ENCODE peak calls at places on chromosomes 7 and 10, in four cellular contexts. S, P, I and A are unnamed samples.
A peak's percentile ranks its signal among the peaks of the same experiment; 100 is the strongest.

GRCh38 chr7:128827971-128828711 is 2.1 kb upstream of the FLNC start:
- DNase-seq in S (peak; percentile 91), I (peak; percentile 77), P (peak; percentile 79), A (no peak)

GRCh38 chr10:45404087-45404769 is 30.2 kb downstream of the ALOX5 start:
- DNase-seq in P (no peak), S (no peak), I (no peak), A (no peak)

GRCh38 chr7:46169384-46169755 is 248.3 kb upstream of the IGFBP3 start:
- DNase-seq in P (no peak), S (no peak), I (no peak), A (no peak)

GRCh38 chr7:73429218-73429617 is 4.4 kb upstream of the FZD9 start:
- DNase-seq in P (no peak), S (no peak), I (peak; percentile 34), A (no peak)

GRCh38 chr7:95687759-95688343 is 84.5 kb upstream of the DYNC1I1 start:
- DNase-seq in P (peak; percentile 17), S (no peak), I (peak; percentile 65), A (no peak)

GRCh38 chr10:80186364-80187012 is 18.8 kb downstream of the ANXA11 start:
- DNase-seq in S (peak; percentile 81), I (no peak), P (no peak), A (no peak)

GRCh38 chr7:26760499-26760898 is 103.9 kb downstream of the SKAP2 start:
- DNase-seq in S (no peak), P (no peak), I (no peak), A (no peak)

GRCh38 chr7:111470898-111471297 is 91.4 kb downstream of the IMMP2L start:
- DNase-seq in S (no peak), I (no peak), P (no peak), A (no peak)

GRCh38 chr10:5943536-5943935 is 33.8 kb downstream of the IL15RA start:
- DNase-seq in I (peak; percentile 73), P (peak; percentile 61), S (peak; percentile 79), A (no peak)

GRCh38 chr7:124783271-124783670 is 17.7 kb upstream of the GPR37 start:
- DNase-seq in P (no peak), I (no peak), S (no peak), A (no peak)

GRCh38 chr7:45985902-45986301 is 64.8 kb upstream of the IGFBP3 start:
- DNase-seq in S (no peak), P (no peak), I (peak; percentile 48), A (peak; percentile 31)

GRCh38 chr10:6912424-6912823 is 332.3 kb upstream of the PRKCQ start:
- DNase-seq in I (peak; percentile 69), S (peak; percentile 32), P (no peak), A (no peak)

GRCh38 chr7:1532456-1533254 is 2.2 kb downstream of the MAFK start:
- DNase-seq in S (peak; percentile 83), I (peak; percentile 91), P (peak; percentile 88), A (peak; percentile 77)

GRCh38 chr7:135710417-135711138 is 17.4 kb downstream of the SLC13A4 start:
- DNase-seq in S (no peak), P (no peak), I (no peak), A (no peak)

GRCh38 chr7:139562491-139562890 is 39.0 kb downstream of the CLEC2L start:
- DNase-seq in S (no peak), I (no peak), P (no peak), A (no peak)

GRCh38 chr10:60048146-60048545 is 141.8 kb upstream of the CCDC6 start:
- DNase-seq in P (no peak), I (peak; percentile 61), S (no peak), A (peak; percentile 14)

GRCh38 chr10:24209421-24209770 is 458 bp downstream of the KIAA1217 start:
- DNase-seq in P (no peak), S (no peak), I (peak; percentile 28), A (peak; percentile 15)

GRCh38 chr7:51860305-51860704 is 543.7 kb upstream of the COBL start:
- DNase-seq in P (no peak), S (no peak), I (no peak), A (no peak)

GRCh38 chr7:151000886-151001495 is 10.2 kb downstream of the NOS3 start:
- DNase-seq in I (no peak), P (no peak), S (no peak), A (no peak)

GRCh38 chr7:45680776-45681175 is 106.6 kb downstream of the ADCY1 start:
- DNase-seq in S (no peak), I (no peak), P (no peak), A (no peak)

GRCh38 chr10:114288424-114289095 is 49.5 kb downstream of the VWA2 start:
- DNase-seq in S (no peak), I (no peak), P (no peak), A (no peak)

GRCh38 chr7:122975341-122975740 is 20.2 kb downstream of the TAS2R16 start:
- DNase-seq in S (no peak), P (no peak), I (peak; percentile 11), A (no peak)

GRCh38 chr10:13891542-13892431 is 305.0 kb downstream of the PRPF18 start:
- DNase-seq in P (no peak), I (peak; percentile 33), S (peak; percentile 40), A (no peak)

GRCh38 chr10:101749511-101750016 is 26.4 kb downstream of the FGF8 start:
- DNase-seq in P (no peak), I (no peak), S (no peak), A (no peak)

GRCh38 chr10:93150289-93150688 is 76.6 kb downstream of the CYP26A1 start:
- DNase-seq in P (no peak), I (no peak), S (no peak), A (no peak)

GRCh38 chr10:9635691-9636090 is 1382.0 kb upstream of the CELF2 start:
- DNase-seq in P (no peak), S (no peak), I (peak; percentile 3), A (no peak)

GRCh38 chr10:132713421-132714095 is 72.4 kb downstream of the NKX6-2 start:
- DNase-seq in I (no peak), P (no peak), S (peak; percentile 28), A (no peak)

GRCh38 chr10:93481213-93481930 is 762 bp downstream of the MYOF start:
- DNase-seq in P (no peak), I (peak; percentile 44), S (no peak), A (no peak)

GRCh38 chr7:85479918-85480658 is 293.2 kb upstream of the SEMA3D start:
- DNase-seq in I (peak; percentile 67), S (no peak), P (no peak), A (peak; percentile 71)

GRCh38 chr7:7569113-7569527 is 2.4 kb downstream of the MIOS start:
- DNase-seq in S (no peak), P (no peak), I (no peak), A (no peak)

GRCh38 chr10:30098624-30099023 is 39.2 kb upstream of the JCAD start:
- DNase-seq in P (no peak), I (peak; percentile 64), S (no peak), A (peak; percentile 84)

GRCh38 chr7:130154501-130155317 is 50.5 kb downstream of the TMEM209 start:
- DNase-seq in S (no peak), P (no peak), I (no peak), A (no peak)
- TF ChIP-seq CTCF in S (peak; percentile 7), P (peak; percentile 6), I (peak; percentile 20), A (peak; percentile 58)

GRCh38 chr7:77536017-77536412 is 1.1 kb upstream of the PTPN12 start:
- DNase-seq in I (no peak), S (no peak), P (no peak), A (no peak)

GRCh38 chr7:77536413-77537135 is 521 bp upstream of the PTPN12 start:
- DNase-seq in I (peak; percentile 98), P (peak; percentile 97), S (peak; percentile 98), A (peak; percentile 66)

GRCh38 chr7:77537595-77538185 is 595 bp downstream of the PTPN12 start:
- DNase-seq in I (peak; percentile 34), P (peak; percentile 47), S (peak; percentile 54), A (no peak)

GRCh38 chr7:77538186-77538907 is 1.3 kb downstream of the PTPN12 start:
- DNase-seq in P (peak; percentile 91), I (peak; percentile 96), S (peak; percentile 94), A (peak; percentile 87)

GRCh38 chr7:77537136-77537594 is at the start of gene PTPN12:
- DNase-seq in S (no peak), P (no peak), I (no peak), A (peak; percentile 6)
- H3K4me3 ChIP-seq in S (peak within 1 kb of the TSS; percentile 98), P (peak within 1 kb of the TSS; percentile 89), I (peak within 1 kb of the TSS; percentile 79), A (peak within 1 kb of the TSS; percentile 91)

GRCh38 chr10:12470719-12471118 is 121.4 kb downstream of the CAMK1D start:
- DNase-seq in I (no peak), S (no peak), P (no peak), A (no peak)

GRCh38 chr10:12474727-12475414 is 125.5 kb downstream of the CAMK1D start:
- DNase-seq in I (no peak), S (no peak), P (no peak), A (no peak)

GRCh38 chr10:12476661-12477060 is 127.3 kb downstream of the CAMK1D start:
- DNase-seq in I (no peak), P (no peak), S (no peak), A (no peak)

GRCh38 chr10:12471135-12471534 is 121.8 kb downstream of the CAMK1D start:
- DNase-seq in P (no peak), S (no peak), I (no peak), A (no peak)

DNA sequence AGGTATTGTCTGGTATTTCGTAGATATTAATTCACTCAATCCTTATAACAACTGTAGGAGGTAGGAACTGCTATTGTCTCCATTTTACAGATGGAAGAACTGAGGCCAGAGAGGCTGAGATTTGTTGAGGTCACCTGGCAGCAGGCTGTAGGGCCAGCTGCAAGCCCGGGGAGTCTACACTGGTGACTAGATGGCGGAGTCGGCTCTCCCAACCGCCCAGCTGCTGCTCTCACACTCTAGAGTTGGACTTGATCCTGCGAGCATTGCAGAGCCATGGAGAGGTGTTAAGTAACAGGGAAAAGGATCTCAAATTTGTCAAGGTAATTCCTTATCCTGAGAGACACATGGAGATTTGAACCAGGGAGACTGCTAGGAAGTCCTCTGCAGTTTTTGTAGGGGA is 124.1 kb downstream of the CAMK1D start:
- DNase-seq in I (no peak), P (no peak), S (no peak), A (no peak)
- TF ChIP-seq CTCF in I (no peak), P (no peak), S (no peak), A (no peak)

DNA sequence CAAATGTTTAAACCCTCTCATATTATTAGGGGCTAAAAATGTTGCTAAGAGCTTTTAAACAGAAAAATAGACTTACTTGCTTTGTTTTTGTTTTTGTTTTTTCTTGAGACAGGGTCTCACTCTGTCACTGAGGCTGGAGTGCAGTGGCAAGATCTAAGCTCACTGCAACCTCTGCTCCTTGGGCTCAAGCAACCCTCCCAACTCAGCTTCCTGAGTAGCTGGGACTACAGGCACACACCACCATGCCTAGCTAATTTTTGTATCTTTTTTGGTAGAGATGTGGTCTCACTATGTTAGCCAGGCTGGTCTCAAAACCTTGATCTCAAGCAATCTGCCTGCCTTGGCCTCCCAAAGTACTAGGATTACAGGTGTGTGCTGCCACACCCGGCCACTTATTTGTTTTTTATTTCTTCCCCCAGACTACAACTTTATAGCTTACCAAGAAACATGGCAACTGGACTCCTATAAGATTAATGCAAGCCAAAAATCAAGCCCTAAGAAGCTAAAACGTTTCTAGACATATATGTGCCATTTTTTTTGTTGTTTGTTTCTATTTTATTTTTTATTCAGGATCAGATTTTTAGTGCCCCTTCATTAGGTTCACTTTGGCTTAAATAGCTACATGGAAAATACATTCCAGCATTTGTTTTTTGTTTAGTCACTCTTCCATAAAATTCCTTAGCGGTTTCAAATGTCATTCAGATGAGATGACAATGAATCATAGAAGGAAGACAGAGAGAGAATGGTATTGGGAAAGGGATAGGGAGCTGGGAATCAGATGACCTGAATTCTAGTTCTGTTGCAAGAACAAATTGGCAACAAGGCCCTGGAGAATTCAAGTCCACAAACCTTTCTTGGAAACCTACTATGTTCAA is 163.4 kb upstream of the MKLN1 start:
- DNase-seq in S (no peak), P (no peak), I (peak; percentile 80), A (peak; percentile 69)
- H3K4me3 ChIP-seq in S (no peak overlapping the region), P (no peak overlapping the region), I (no peak overlapping the region), A (no peak overlapping the region)